ENCODE peak calls at places on chromosomes 16 and 17, in eight cellular contexts. V is thoracic aorta, L is tibial artery, N is thyroid gland, U is A549, I is breast epithelium, G is heart right ventricle, W is cardiac muscle cell. A is an unnamed sample.

GRCh38 chr16:30027588-30028437 is 3.3 kb downstream of the TLCD3B start:
- DNase-seq in U (no peak), W (no peak), I (no peak), V (no peak), L (no peak), G (no peak), N (no peak), A (no peak)

GRCh38 chr16:70418274-70418992 is 20.5 kb downstream of the ST3GAL2 start:
- DNase-seq in I (no peak), U (no peak), L (no peak), G (no peak), W (peak; percentile 45), V (no peak), N (no peak), A (no peak)

GRCh38 chr16:14452066-14452465 is 178.0 kb downstream of the PARN start:
- DNase-seq in N (no peak), L (no peak), G (no peak), V (no peak), W (no peak), I (no peak), U (no peak), A (no peak)

GRCh38 chr16:84593825-84594724 is 23.8 kb downstream of the COTL1 start:
- DNase-seq in G (no peak), L (no peak), W (no peak), N (no peak), V (no peak), I (no peak), U (no peak), A (no peak)

GRCh38 chr17:12637015-12637414 is 28.7 kb upstream of the MYOCD start:
- DNase-seq in L (no peak), V (peak; percentile 52), I (no peak), N (no peak), W (peak; percentile 35), G (no peak), U (peak; percentile 56), A (no peak)

GRCh38 chr17:63445571-63446217 is 412 bp downstream of the CYB561 start:
- DNase-seq in G (no peak), I (no peak), V (no peak), L (no peak), N (peak; percentile 69), W (peak; percentile 74), U (peak; percentile 92), A (peak; percentile 62)

GRCh38 chr16:57273359-57273758 is 11.1 kb downstream of the PLLP start:
- DNase-seq in N (no peak), U (no peak), I (no peak), G (no peak), L (no peak), W (peak; percentile 41), V (no peak), A (no peak)

GRCh38 chr16:80735846-80736245 is 68.6 kb downstream of the CDYL2 start:
- DNase-seq in N (no peak), W (no peak), L (no peak), V (no peak), U (no peak), I (no peak), G (no peak), A (no peak)

GRCh38 chr16:8686031-8686621 is 11.7 kb downstream of the ABAT start:
- DNase-seq in N (peak; percentile 70), I (peak; percentile 62), W (peak; percentile 63), V (no peak), U (no peak), L (no peak), G (peak; percentile 49), A (peak; percentile 49)

GRCh38 chr17:77666480-77666879 is 292.0 kb upstream of the TNRC6C start:
- DNase-seq in I (no peak), V (no peak), L (no peak), G (no peak), N (no peak), U (no peak), W (no peak), A (no peak)

GRCh38 chr16:15857779-15858560 is 1.1 kb upstream of the MYH11 start:
- DNase-seq in L (peak; percentile 93), N (peak; percentile 18), G (peak; percentile 49), W (peak; percentile 85), V (no peak), I (peak; percentile 53), U (peak; percentile 38), A (no peak)

GRCh38 chr16:11004957-11005610 is 60.7 kb downstream of the CLEC16A start:
- DNase-seq in L (no peak), I (no peak), W (no peak), G (no peak), N (peak; percentile 73), U (no peak), V (no peak), A (no peak)

GRCh38 chr17:11943759-11944347 is 53.4 kb downstream of the ZNF18 start:
- DNase-seq in I (no peak), L (no peak), W (no peak), G (no peak), N (no peak), U (no peak), V (no peak), A (no peak)

GRCh38 chr16:21950782-21951521 is 2.2 kb upstream of the UQCRC2 start:
- DNase-seq in W (peak; percentile 12), V (no peak), U (peak; percentile 54), I (no peak), G (no peak), N (no peak), L (no peak), A (peak; percentile 41)

GRCh38 chr17:82428546-82428945 is 10.2 kb upstream of the OGFOD3 start:
- DNase-seq in U (no peak), G (no peak), V (no peak), N (no peak), L (no peak), I (no peak), W (no peak), A (no peak)

GRCh38 chr17:5260542-5260941 is 21.5 kb upstream of the RABEP1 start:
- DNase-seq in G (no peak), L (no peak), U (no peak), I (no peak), V (no peak), N (no peak), W (no peak), A (peak; percentile 94)

GRCh38 chr17:57612202-57613071 is 132.7 kb downstream of the CCDC182 start:
- DNase-seq in G (no peak), I (peak; percentile 10), U (no peak), W (peak; percentile 15), N (peak; percentile 45), L (no peak), V (no peak), A (peak; percentile 67)

GRCh38 chr17:31197991-31198390 is 99.0 kb downstream of the OMG start:
- DNase-seq in V (no peak), W (no peak), L (no peak), I (no peak), U (no peak), G (no peak), N (no peak), A (no peak)

GRCh38 chr17:57954421-57955182 is 610 bp downstream of the CUEDC1 start:
- DNase-seq in U (peak; percentile 90), N (peak; percentile 76), G (peak; percentile 88), W (peak; percentile 77), I (peak; percentile 70), V (no peak), L (peak; percentile 94), A (no peak)

GRCh38 chr16:71250461-71251232 is 20.1 kb upstream of the HYDIN start:
- DNase-seq in W (no peak), L (no peak), I (no peak), V (no peak), U (no peak), N (no peak), G (no peak), A (peak; percentile 76)

GRCh38 chr17:8117980-8118768 is at the start of gene ALOXE3:
- DNase-seq in I (no peak), W (no peak), N (peak; percentile 43), U (peak; percentile 86), G (no peak), L (no peak), V (no peak), A (peak; percentile 83)

GRCh38 chr17:69654981-69655581 is 240.6 kb downstream of the MAP2K6 start:
- DNase-seq in V (no peak), G (no peak), W (no peak), L (no peak), N (no peak), I (no peak), U (no peak), A (no peak)

GRCh38 chr17:16464001-16464640 is 27.9 kb downstream of the LRRC75A start:
- DNase-seq in V (no peak), I (no peak), G (no peak), U (no peak), W (no peak), L (no peak), N (no peak), A (no peak)
- H3K4me1 ChIP-seq in V (peaks cover 11% of the 10 kb centered on the region), I (no peaks in the 10 kb centered on the region), G (peaks cover 16% of the 10 kb centered on the region), U (peaks cover 10% of the 10 kb centered on the region), W (peaks cover 21% of the 10 kb centered on the region), L (peaks cover 5% of the 10 kb centered on the region), N (peaks cover 19% of the 10 kb centered on the region), A (peaks cover 10% of the 10 kb centered on the region)

GRCh38 chr16:5634781-5635180 is 537.2 kb upstream of the EEF2KMT start:
- DNase-seq in L (no peak), G (no peak), U (no peak), W (no peak), I (no peak), N (no peak), V (no peak), A (no peak)

GRCh38 chr16:5639531-5639930 is 541.9 kb upstream of the EEF2KMT start:
- DNase-seq in V (no peak), I (no peak), L (no peak), G (no peak), N (no peak), W (no peak), U (no peak), A (no peak)

GRCh38 chr16:5633845-5634440 is 536.3 kb upstream of the EEF2KMT start:
- DNase-seq in V (no peak), W (peak; percentile 71), N (no peak), L (no peak), U (peak; percentile 45), G (no peak), I (no peak), A (no peak)
- TF ChIP-seq CTCF in V (no peak), W (no peak), N (peak; percentile 20), L (no peak), U (peak; percentile 44), G (peak; percentile 61), I (no peak), A (peak; percentile 60)

GRCh38 chr17:50693041-50693682 is 14.6 kb downstream of the ANKRD40 start:
- DNase-seq in V (no peak), U (peak; percentile 78), G (no peak), W (no peak), L (no peak), N (no peak), I (no peak), A (peak; percentile 75)
- H3K4me1 ChIP-seq in V (peaks cover 67% of the 10 kb centered on the region), U (peaks cover 98% of the 10 kb centered on the region), G (peaks cover 14% of the 10 kb centered on the region), W (peaks cover 20% of the 10 kb centered on the region), L (peaks cover 25% of the 10 kb centered on the region), N (peaks cover 50% of the 10 kb centered on the region), I (no peaks in the 10 kb centered on the region), A (peaks cover 97% of the 10 kb centered on the region)

DNA sequence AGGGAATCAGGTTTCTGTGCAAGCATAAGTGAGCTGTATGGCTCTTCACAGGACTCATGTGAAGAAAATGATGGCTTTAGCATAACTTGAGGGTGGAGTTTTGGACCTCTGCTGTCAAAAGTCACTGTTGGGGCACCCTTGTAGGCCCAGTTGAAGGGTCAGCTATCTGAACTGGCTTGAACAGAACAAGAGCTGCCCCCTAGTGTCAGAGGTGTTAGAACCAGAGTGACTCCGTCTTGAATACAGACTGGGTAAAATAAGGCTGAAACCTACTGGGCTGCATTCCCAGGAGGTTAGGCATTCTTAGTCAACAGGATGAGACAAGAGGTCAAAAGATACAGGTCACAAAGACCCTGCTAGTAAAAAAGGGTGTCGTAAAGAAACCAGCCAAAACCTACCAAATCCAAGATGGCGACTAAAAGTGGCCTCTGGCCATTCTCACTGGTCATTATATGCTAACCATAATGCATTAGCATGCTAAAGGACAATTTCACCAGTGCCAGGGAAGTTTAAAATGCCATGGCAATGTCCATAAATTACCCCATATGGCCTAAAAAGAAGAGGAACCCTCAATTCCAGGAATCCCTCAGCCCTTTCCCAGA is 484.0 kb upstream of the ERCC4 start:
- DNase-seq in N (no peak), W (no peak), G (no peak), V (no peak), U (no peak), I (no peak), L (no peak), A (peak; percentile 24)
- TF ChIP-seq CTCF in N (no peak), W (no peak), G (no peak), V (no peak), U (no peak), I (no peak), L (no peak), A (peak; percentile 15)

A was measured in PC-9.